ENCODE peak calls at places on chromosomes 6 and 20, in six cellular contexts. H is stomach, R is upper lobe of left lung, D is posterior cingulate gyrus, I is glutamatergic neuron, O is dermis blood vessel endothelial cell. Y is an unnamed sample.

GRCh38 chr6:42367353-42368011 is 84.2 kb downstream of the TRERF1 start:
- DNase-seq in H (no peak), R (peak), D (no peak), I (no peak), O (no peak), Y (no peak)

GRCh38 chr6:18076231-18076630 is 46.2 kb downstream of the NHLRC1 start:
- DNase-seq in H (no peak), R (no peak), D (no peak), I (no peak), O (no peak), Y (no peak)

GRCh38 chr6:33698494-33698893 is 13.0 kb downstream of the UQCC2 start:
- DNase-seq in H (no peak), R (no peak), D (peak), I (no peak), O (no peak), Y (no peak)

GRCh38 chr20:4449977-4450715 is 271.6 kb upstream of the PRND start:
- DNase-seq in H (no peak), R (no peak), D (no peak), I (no peak), O (peak), Y (no peak)

GRCh38 chr6:15490242-15491100 is 172.4 kb downstream of the DTNBP1 start:
- DNase-seq in H (no peak), R (no peak), D (no peak), I (no peak), O (no peak), Y (peak)

GRCh38 chr6:71349976-71350615 is 61.5 kb downstream of the OGFRL1 start:
- DNase-seq in H (no peak), R (no peak), D (no peak), I (no peak), O (peak), Y (no peak)

GRCh38 chr6:90548001-90548400 is 38.9 kb downstream of the MAP3K7 start:
- DNase-seq in H (no peak), R (no peak), D (no peak), I (no peak), O (no peak), Y (no peak)

GRCh38 chr20:49397525-49397924 is 84.9 kb downstream of the KCNB1 start:
- DNase-seq in H (no peak), R (no peak), D (peak), I (no peak), O (no peak), Y (no peak)

GRCh38 chr6:127518710-127519468 is at the start of gene MTCL3:
- DNase-seq in H (no peak), R (no peak), D (peak), I (peak), O (peak), Y (peak)

GRCh38 chr6:160261991-160262718 is 3.5 kb upstream of the SLC22A2 start:
- DNase-seq in H (no peak), R (no peak), D (no peak), I (no peak), O (no peak), Y (peak)

GRCh38 chr6:45054610-45055009 is 273.5 kb upstream of the RUNX2 start:
- DNase-seq in H (no peak), R (no peak), D (no peak), I (no peak), O (no peak), Y (no peak)

GRCh38 chr20:52614036-52614863 is 357.9 kb upstream of the TSHZ2 start:
- DNase-seq in H (no peak), R (no peak), D (no peak), I (no peak), O (peak), Y (no peak)

GRCh38 chr6:110681543-110682459 is 133.5 kb downstream of the CDK19 start:
- DNase-seq in H (no peak), R (no peak), D (no peak), I (no peak), O (no peak), Y (no peak)

GRCh38 chr6:52312461-52312860 is 27.9 kb upstream of the MCM3 start:
- DNase-seq in H (no peak), R (no peak), D (no peak), I (no peak), O (no peak), Y (no peak)

GRCh38 chr20:47648943-47649342 is 136.3 kb downstream of the SULF2 start:
- DNase-seq in H (no peak), R (no peak), D (no peak), I (no peak), O (no peak), Y (peak)

GRCh38 chr20:62724692-62725595 is 16.3 kb downstream of the NTSR1 start:
- DNase-seq in H (no peak), R (no peak), D (peak), I (no peak), O (no peak), Y (no peak)

GRCh38 chr6:37845026-37845911 is 25.7 kb downstream of the ZFAND3 start:
- DNase-seq in H (no peak), R (no peak), D (no peak), I (no peak), O (no peak), Y (no peak)

GRCh38 chr20:33874129-33874528 is 63.0 kb downstream of the CHMP4B start:
- DNase-seq in H (no peak), R (no peak), D (no peak), I (no peak), O (no peak), Y (no peak)

GRCh38 chr6:107715523-107716321 is 108.4 kb downstream of the SCML4 start:
- DNase-seq in H (no peak), R (no peak), D (no peak), I (no peak), O (no peak), Y (no peak)

GRCh38 chr6:21722488-21722887 is 128.9 kb downstream of the SOX4 start:
- DNase-seq in H (no peak), R (no peak), D (no peak), I (no peak), O (no peak), Y (peak)

GRCh38 chr6:26311012-26311384 is 54.0 kb upstream of the BTN3A2 start:
- DNase-seq in H (no peak), R (no peak), D (peak), I (no peak), O (peak), Y (no peak)

GRCh38 chr6:16762265-16762546 is 946 bp upstream of the ATXN1 start:
- DNase-seq in H (no peak), R (no peak), D (no peak), I (no peak), O (no peak), Y (no peak)

GRCh38 chr20:23832775-23833508 is 6.4 kb upstream of the CST2 start:
- DNase-seq in H (no peak), R (no peak), D (no peak), I (no peak), O (no peak), Y (no peak)

GRCh38 chr6:23307516-23307915 is 738.1 kb downstream of the HDGFL1 start:
- DNase-seq in H (no peak), R (no peak), D (no peak), I (no peak), O (no peak), Y (no peak)

GRCh38 chr6:704037-704436 is 11.1 kb upstream of the EXOC2 start:
- DNase-seq in H (no peak), R (no peak), D (no peak), I (no peak), O (peak), Y (no peak)

GRCh38 chr6:40806479-40806878 is 219.3 kb upstream of the LRFN2 start:
- DNase-seq in H (no peak), R (no peak), D (no peak), I (no peak), O (no peak), Y (no peak)

GRCh38 chr6:154197176-154197850 is 158.3 kb downstream of the OPRM1 start:
- DNase-seq in H (no peak), R (no peak), D (no peak), I (no peak), O (no peak), Y (no peak)

GRCh38 chr6:96184798-96185197 is 169.0 kb downstream of the FUT9 start:
- DNase-seq in H (no peak), R (no peak), D (no peak), I (no peak), O (no peak), Y (no peak)

GRCh38 chr6:80366721-80367120 is 260.2 kb downstream of the BCKDHB start:
- DNase-seq in H (no peak), R (no peak), D (no peak), I (no peak), O (peak), Y (no peak)

GRCh38 chr6:21902766-21903165 is 309.2 kb downstream of the SOX4 start:
- DNase-seq in H (no peak), R (no peak), D (no peak), I (no peak), O (no peak), Y (no peak)

GRCh38 chr6:84284428-84285033 is 57.1 kb upstream of the CEP162 start:
- DNase-seq in H (no peak), R (no peak), D (no peak), I (peak), O (peak), Y (peak)

GRCh38 chr6:86966271-86966670 is 28.9 kb downstream of the HTR1E start:
- DNase-seq in H (no peak), R (no peak), D (no peak), I (no peak), O (no peak), Y (no peak)

GRCh38 chr6:113067612-113068262 is 720.6 kb downstream of the RFPL4B start:
- DNase-seq in H (no peak), R (no peak), D (no peak), I (no peak), O (no peak), Y (no peak)

GRCh38 chr6:156886409-156886808 is 109.2 kb downstream of the ARID1B start:
- DNase-seq in H (peak), R (peak), D (no peak), I (no peak), O (peak), Y (no peak)

GRCh38 chr6:82467338-82467737 is 103.7 kb downstream of the TPBG start:
- DNase-seq in H (no peak), R (no peak), D (no peak), I (no peak), O (no peak), Y (no peak)

GRCh38 chr20:17501701-17502100 is 29.5 kb downstream of the BFSP1 start:
- DNase-seq in H (no peak), R (no peak), D (no peak), I (no peak), O (no peak), Y (peak)

GRCh38 chr6:93581371-93581770 is 162.0 kb upstream of the EPHA7 start:
- DNase-seq in H (no peak), R (no peak), D (no peak), I (no peak), O (no peak), Y (no peak)

GRCh38 chr6:21949211-21949801 is 347.5 kb downstream of the PRL start:
- DNase-seq in H (no peak), R (peak), D (no peak), I (no peak), O (no peak), Y (no peak)

Y was measured in H9.